ENCODE peak calls at places on chromosomes 7 and 10, in four cellular contexts. One of them, this sample, is unnamed.
A peak's percentile ranks its signal among the peaks of the same experiment; 100 is the strongest.

GRCh38 chr10:29723704-29724103 is 88.9 kb upstream of the SVIL start:
- DNase-seq in A549: no peak
- DNase-seq in K562: no peak
- DNase-seq in WTC11: no peak
- DNase-seq in this sample: no peak

GRCh38 chr10:106401161-106401560 is 763.3 kb downstream of the SORCS1 start:
- DNase-seq in A549: no peak
- DNase-seq in K562: no peak
- DNase-seq in WTC11: no peak
- DNase-seq in this sample: no peak

GRCh38 chr10:131833446-131834080 is 67.2 kb upstream of the PPP2R2D start:
- DNase-seq in A549: no peak
- DNase-seq in K562: no peak
- DNase-seq in WTC11: peak; percentile 6
- DNase-seq in this sample: no peak

GRCh38 chr7:130649004-130649790 is 19.4 kb downstream of the COPG2 start:
- DNase-seq in A549: no peak
- DNase-seq in K562: no peak
- DNase-seq in WTC11: no peak
- DNase-seq in this sample: no peak

GRCh38 chr10:45625879-45626278 is 46.7 kb downstream of the ZFAND4 start:
- DNase-seq in A549: no peak
- DNase-seq in K562: no peak
- DNase-seq in WTC11: no peak
- DNase-seq in this sample: no peak

GRCh38 chr7:95190515-95190914 is 133.8 kb downstream of the PON1 start:
- DNase-seq in A549: no peak
- DNase-seq in K562: no peak
- DNase-seq in WTC11: peak; percentile 13
- DNase-seq in this sample: peak; percentile 18

GRCh38 chr7:152501506-152501905 is 65.7 kb upstream of the KMT2C start:
- DNase-seq in A549: no peak
- DNase-seq in K562: no peak
- DNase-seq in WTC11: no peak
- DNase-seq in this sample: no peak

GRCh38 chr7:132782777-132783633 is 206.7 kb upstream of the PLXNA4 start:
- DNase-seq in A549: no peak
- DNase-seq in K562: no peak
- DNase-seq in WTC11: no peak
- DNase-seq in this sample: no peak

GRCh38 chr10:93403741-93404354 is 78.3 kb downstream of the MYOF start:
- DNase-seq in A549: no peak
- DNase-seq in K562: no peak
- DNase-seq in WTC11: no peak
- DNase-seq in this sample: no peak

GRCh38 chr7:139526578-139527544 is 3.4 kb downstream of the CLEC2L start:
- DNase-seq in A549: no peak
- DNase-seq in K562: no peak
- DNase-seq in WTC11: no peak
- DNase-seq in this sample: no peak

GRCh38 chr7:22385326-22385725 is 28.4 kb upstream of the RAPGEF5 start:
- DNase-seq in A549: no peak
- DNase-seq in K562: no peak
- DNase-seq in WTC11: no peak
- DNase-seq in this sample: no peak

GRCh38 chr7:3140834-3141233 is 97.2 kb upstream of the CARD11 start:
- DNase-seq in A549: no peak
- DNase-seq in K562: no peak
- DNase-seq in WTC11: no peak
- DNase-seq in this sample: no peak

GRCh38 chr10:124600051-124600880 is 138.6 kb downstream of the LHPP start:
- DNase-seq in A549: no peak
- DNase-seq in K562: no peak
- DNase-seq in WTC11: no peak
- DNase-seq in this sample: no peak

GRCh38 chr7:157576415-157576814 is 239.6 kb downstream of the DNAJB6 start:
- DNase-seq in A549: no peak
- DNase-seq in K562: no peak
- DNase-seq in WTC11: peak; percentile 13
- DNase-seq in this sample: no peak

GRCh38 chr10:80416401-80417098 is 8.2 kb downstream of the PRXL2A start:
- DNase-seq in A549: no peak
- DNase-seq in K562: no peak
- DNase-seq in WTC11: peak; percentile 22
- DNase-seq in this sample: no peak

DNA sequence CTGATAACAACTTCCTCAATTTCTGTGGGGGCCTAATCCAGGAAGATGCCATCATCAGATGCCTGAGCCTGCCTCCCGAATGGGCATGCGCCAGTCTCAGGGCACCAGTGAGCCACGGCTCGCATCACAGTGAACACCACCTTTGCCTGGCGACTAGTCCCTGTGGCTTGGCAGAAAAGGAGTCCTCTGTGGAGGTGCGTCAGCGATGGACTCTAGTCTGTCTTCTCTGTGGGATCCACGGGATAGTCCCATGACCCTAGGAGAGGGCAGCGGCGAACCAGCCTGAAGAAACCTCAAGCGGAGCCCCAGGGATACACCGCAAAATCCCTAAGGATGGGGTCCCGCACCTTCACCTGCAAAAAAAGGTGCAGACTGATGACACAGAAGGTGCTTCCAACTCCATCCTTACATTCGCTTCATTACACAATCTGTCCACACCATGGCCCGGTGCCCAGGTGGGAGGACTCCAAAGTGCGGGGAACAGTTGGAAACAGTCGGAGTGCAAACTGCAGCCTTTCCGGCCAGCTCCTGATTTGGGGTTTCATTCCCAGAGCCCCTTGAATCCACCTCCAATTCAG is 35.1 kb upstream of the ZNF273 start:
- DNase-seq in A549: no peak
- DNase-seq in K562: no peak
- DNase-seq in WTC11: no peak
- DNase-seq in this sample: no peak
- TF ChIP-seq NR3C1 in A549: no peak
- TF ChIP-seq NR3C1 in K562: no peak
- TF ChIP-seq NR3C1 in WTC11: no peak
- TF ChIP-seq NR3C1 in this sample: no peak

DNA sequence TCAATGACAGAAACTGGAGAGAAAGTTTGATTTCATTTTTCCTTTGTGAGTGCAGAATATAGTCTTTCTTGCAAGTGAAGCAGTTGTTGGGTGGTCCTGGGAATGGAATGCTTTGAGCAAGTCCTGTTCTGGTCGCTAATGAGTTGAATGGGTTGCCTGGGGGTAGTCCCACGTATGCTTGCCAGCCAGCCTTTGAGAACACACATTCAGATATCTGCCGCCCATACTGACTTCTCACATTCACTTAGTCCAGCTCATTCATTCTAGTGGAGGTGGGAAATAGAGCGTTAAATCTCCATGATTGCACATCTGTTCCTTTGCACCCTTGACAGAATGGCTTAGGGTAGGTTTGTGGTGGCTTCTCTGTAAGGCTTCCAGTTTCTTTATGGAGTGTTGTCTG is 256.6 kb downstream of the SORCS3 start:
- DNase-seq in A549: no peak
- DNase-seq in K562: no peak
- DNase-seq in WTC11: no peak
- DNase-seq in this sample: no peak
- TF ChIP-seq NR3C1 in A549: no peak
- TF ChIP-seq NR3C1 in K562: no peak
- TF ChIP-seq NR3C1 in WTC11: no peak
- TF ChIP-seq NR3C1 in this sample: no peak

DNA sequence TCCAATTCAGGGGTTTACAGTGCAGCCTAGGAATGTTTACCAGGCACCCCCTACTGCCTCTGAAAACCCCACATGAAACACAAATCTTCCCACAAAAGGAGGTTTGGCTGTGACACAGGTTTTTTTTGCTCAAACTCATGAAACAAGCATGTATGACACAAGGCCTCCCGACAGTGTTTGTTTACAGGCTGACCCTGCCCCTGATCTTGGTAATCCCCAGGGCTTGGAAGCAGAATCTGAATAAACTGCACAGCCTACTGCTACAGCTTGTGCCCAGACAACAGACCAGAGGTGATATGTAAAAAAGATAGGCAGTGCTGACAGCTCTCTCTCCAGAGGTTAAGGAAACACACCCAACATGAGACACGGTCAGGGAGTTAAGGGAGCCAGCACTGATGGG is 184.2 kb downstream of the KMT2E start:
- DNase-seq in A549: no peak
- DNase-seq in K562: no peak
- DNase-seq in WTC11: no peak
- DNase-seq in this sample: peak; percentile 39
- TF ChIP-seq NR3C1 in A549: no peak
- TF ChIP-seq NR3C1 in K562: no peak
- TF ChIP-seq NR3C1 in WTC11: no peak
- TF ChIP-seq NR3C1 in this sample: no peak

GRCh38 chr10:63719174-63719856 is 198.1 kb downstream of the REEP3 start:
- DNase-seq in A549: no peak
- DNase-seq in K562: no peak
- DNase-seq in WTC11: no peak
- DNase-seq in this sample: peak; percentile 27

GRCh38 chr10:63717089-63717715 is 196.0 kb downstream of the REEP3 start:
- DNase-seq in A549: no peak
- DNase-seq in K562: no peak
- DNase-seq in WTC11: no peak
- DNase-seq in this sample: no peak

GRCh38 chr10:63720072-63720537 is 198.9 kb downstream of the REEP3 start:
- DNase-seq in A549: no peak
- DNase-seq in K562: peak; percentile 60
- DNase-seq in WTC11: peak; percentile 45
- DNase-seq in this sample: peak; percentile 48

GRCh38 chr10:63718006-63718405 is 196.8 kb downstream of the REEP3 start:
- DNase-seq in A549: no peak
- DNase-seq in K562: no peak
- DNase-seq in WTC11: no peak
- DNase-seq in this sample: no peak

DNA sequence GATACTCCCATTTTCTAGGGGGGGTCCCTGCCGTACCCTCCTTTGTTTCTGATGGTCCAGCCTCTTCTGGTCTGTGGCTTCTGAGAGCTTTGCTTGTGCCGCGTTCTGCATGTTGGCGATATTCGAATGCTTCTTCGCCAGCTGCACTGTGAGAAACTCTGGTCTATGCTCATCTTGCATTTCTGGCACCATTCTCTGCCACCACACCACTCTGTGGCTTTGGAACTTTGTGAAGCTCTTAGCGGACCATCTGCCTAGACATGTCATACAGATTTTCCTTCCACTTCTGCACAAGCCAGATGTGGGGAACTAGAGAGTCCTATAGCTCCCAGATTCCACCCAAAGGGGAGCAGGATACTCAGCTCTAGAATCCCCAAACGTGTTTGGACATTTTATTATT is 197.3 kb downstream of the REEP3 start:
- DNase-seq in A549: no peak
- DNase-seq in K562: no peak
- DNase-seq in WTC11: no peak
- DNase-seq in this sample: no peak
- TF ChIP-seq NR3C1 in A549: no peak
- TF ChIP-seq NR3C1 in K562: no peak
- TF ChIP-seq NR3C1 in WTC11: no peak
- TF ChIP-seq NR3C1 in this sample: no peak

DNA sequence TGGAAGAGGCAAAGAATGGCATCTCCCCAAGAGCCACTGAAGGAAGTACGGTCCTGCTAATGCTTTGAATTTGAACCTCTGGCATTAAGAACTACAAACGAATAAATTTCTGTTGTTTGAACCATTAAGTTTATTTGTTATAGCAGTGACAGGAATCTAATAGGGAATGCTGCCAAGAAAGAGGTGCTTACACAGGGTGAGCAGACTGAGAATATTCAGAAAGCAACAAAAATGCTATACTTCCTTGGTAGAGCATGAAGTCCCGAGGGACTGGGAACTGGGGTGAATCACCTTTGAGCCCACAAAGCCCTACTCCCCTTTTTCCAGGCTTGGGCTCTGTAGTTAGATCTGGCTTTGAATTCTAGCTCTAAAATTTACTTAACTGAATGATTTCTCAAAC is 45.0 kb downstream of the PANK1 start:
- DNase-seq in A549: no peak
- DNase-seq in K562: no peak
- DNase-seq in WTC11: no peak
- DNase-seq in this sample: no peak
- TF ChIP-seq NR3C1 in A549: no peak
- TF ChIP-seq NR3C1 in K562: no peak
- TF ChIP-seq NR3C1 in WTC11: no peak
- TF ChIP-seq NR3C1 in this sample: no peak

GRCh38 chr10:4555920-4556319 is 270.1 kb upstream of the AKR1E2 start:
- DNase-seq in A549: no peak
- DNase-seq in K562: no peak
- DNase-seq in WTC11: no peak
- DNase-seq in this sample: no peak
- TF ChIP-seq NR3C1 in A549: no peak
- TF ChIP-seq NR3C1 in K562: no peak
- TF ChIP-seq NR3C1 in WTC11: no peak
- TF ChIP-seq NR3C1 in this sample: no peak

GRCh38 chr10:8365935-8366911 is 311.7 kb downstream of the GATA3 start:
- DNase-seq in A549: peak; percentile 80
- DNase-seq in K562: no peak
- DNase-seq in WTC11: no peak
- DNase-seq in this sample: peak; percentile 42
- TF ChIP-seq NR3C1 in A549: no peak
- TF ChIP-seq NR3C1 in K562: no peak
- TF ChIP-seq NR3C1 in WTC11: no peak
- TF ChIP-seq NR3C1 in this sample: no peak

DNA sequence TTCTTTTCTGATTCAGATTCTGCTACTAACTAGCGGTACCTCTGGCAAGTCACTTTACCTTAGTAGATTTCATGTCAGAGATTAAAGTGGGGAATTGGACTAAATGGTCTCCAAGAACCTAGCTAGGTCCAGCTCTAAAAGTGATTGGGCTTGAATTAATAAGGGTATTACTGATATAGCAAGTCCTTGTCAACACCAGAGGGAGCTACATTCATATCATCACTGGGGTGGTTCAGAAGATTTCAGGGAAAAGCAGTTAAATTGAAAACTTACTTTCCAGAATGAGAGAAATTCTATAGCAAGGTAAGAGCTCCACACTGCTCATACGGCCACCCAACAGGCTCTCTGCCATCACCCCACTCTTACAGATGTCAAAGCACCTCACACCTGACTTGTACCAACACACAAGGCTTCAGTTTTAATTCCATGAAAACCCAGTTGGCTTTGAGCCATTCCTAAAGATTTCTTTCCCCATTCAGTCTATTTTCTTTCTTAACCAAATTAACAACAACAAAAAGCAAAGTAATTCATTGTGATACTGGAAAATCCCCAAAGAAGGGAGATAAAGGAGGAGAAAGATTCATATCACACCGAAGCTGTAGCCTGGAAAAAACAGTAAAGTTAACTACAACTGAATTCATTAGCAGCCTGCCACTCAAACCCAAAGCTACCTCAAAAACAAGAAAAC is 38.0 kb upstream of the SPOCK2 start:
- DNase-seq in A549: peak; percentile 58
- DNase-seq in K562: peak; percentile 27
- DNase-seq in WTC11: no peak
- DNase-seq in this sample: peak; percentile 29
- TF ChIP-seq NR3C1 in A549: no peak
- TF ChIP-seq NR3C1 in K562: no peak
- TF ChIP-seq NR3C1 in WTC11: no peak
- TF ChIP-seq NR3C1 in this sample: no peak

GRCh38 chr10:100738055-100738827 is 7.1 kb upstream of the PAX2 start:
- DNase-seq in A549: no peak
- DNase-seq in K562: no peak
- DNase-seq in WTC11: no peak
- DNase-seq in this sample: no peak
- TF ChIP-seq NR3C1 in A549: no peak
- TF ChIP-seq NR3C1 in K562: no peak
- TF ChIP-seq NR3C1 in WTC11: no peak
- TF ChIP-seq NR3C1 in this sample: no peak